ENCODE peak calls at places on chromosomes 6 and 20, in seven cellular contexts. S is HTR-8/SVneo; F is ascending aorta; T is ELR; D is GOT3; A is lower lobe of right lung; X is stimulated activated CD4-positive, alpha-beta T cell treated with anti-CD3 and anti-CD28 coated beads, Interleukin-2, amount 100 ng/mL, for 48 hours. V is an unnamed sample.

GRCh38 chr6:110271732-110272022 is 86.5 kb downstream of the METTL24 start:
- DNase-seq in X (no peak), D (no peak), S (no peak), F (no peak), T (no peak), A (no peak), V (no peak)

GRCh38 chr6:4103929-4104328 is 25.0 kb upstream of the FAM217A start:
- DNase-seq in X (no peak), F (no peak), S (no peak), A (no peak), T (peak), D (no peak), V (no peak)

GRCh38 chr6:85594197-85594930 is 706 bp upstream of the SNX14 start:
- DNase-seq in T (peak), A (no peak), X (no peak), F (no peak), S (no peak), D (no peak), V (no peak)

GRCh38 chr6:73580247-73581149 is 59.7 kb upstream of the EEF1A1 start:
- DNase-seq in S (peak), X (peak), A (peak), D (peak), F (peak), T (peak), V (peak)

GRCh38 chr20:34968020-34968775 is 12.5 kb downstream of the MYH7B start:
- DNase-seq in D (no peak), T (no peak), A (no peak), F (no peak), X (no peak), S (no peak), V (no peak)

GRCh38 chr6:170167657-170168159 is 123.2 kb downstream of the DLL1 start:
- DNase-seq in A (peak), S (no peak), F (no peak), T (no peak), X (no peak), D (no peak), V (no peak)

GRCh38 chr20:19830351-19830750 is 72.3 kb downstream of the RIN2 start:
- DNase-seq in F (no peak), A (no peak), X (no peak), D (no peak), T (peak), S (no peak), V (no peak)

GRCh38 chr6:6414946-6415345 is 94.5 kb upstream of the F13A1 start:
- DNase-seq in S (no peak), F (no peak), X (no peak), A (no peak), T (no peak), D (no peak), V (no peak)

GRCh38 chr6:25788305-25788922 is 33.9 kb downstream of the SLC17A4 start:
- DNase-seq in S (no peak), X (peak), F (no peak), D (no peak), A (peak), T (peak), V (peak)

GRCh38 chr20:20664795-20665194 is 47.6 kb downstream of the RALGAPA2 start:
- DNase-seq in A (no peak), D (no peak), S (peak), T (peak), F (no peak), X (no peak), V (no peak)

GRCh38 chr20:57738484-57738883 is 28.7 kb upstream of the PMEPA1 start:
- DNase-seq in A (peak), F (no peak), T (no peak), X (no peak), S (peak), D (no peak), V (no peak)

GRCh38 chr6:122792796-122793195 is 3.7 kb downstream of the SMPDL3A start:
- DNase-seq in F (no peak), D (no peak), S (no peak), A (no peak), X (no peak), T (no peak), V (no peak)

GRCh38 chr6:167103041-167103816 is 19.7 kb upstream of the CCR6 start:
- DNase-seq in D (no peak), A (no peak), X (no peak), S (no peak), F (no peak), T (no peak), V (no peak)

GRCh38 chr20:44532981-44533331 is 11.1 kb upstream of the SERINC3 start:
- DNase-seq in S (no peak), F (no peak), T (peak), D (no peak), X (no peak), A (no peak), V (no peak)

GRCh38 chr6:27688014-27688586 is 215.2 kb upstream of the ZNF184 start:
- DNase-seq in X (peak), D (peak), T (peak), S (peak), F (peak), A (peak), V (peak)

GRCh38 chr6:157249756-157250155 is 73.6 kb downstream of the TMEM242 start:
- DNase-seq in T (no peak), A (no peak), D (no peak), X (no peak), F (no peak), S (no peak), V (no peak)

GRCh38 chr6:136149311-136149710 is 100.8 kb downstream of the MTFR2 start:
- DNase-seq in D (no peak), S (no peak), X (no peak), A (no peak), F (no peak), T (no peak), V (no peak)

GRCh38 chr20:9200196-9200595 is 131.3 kb downstream of the PLCB4 start:
- DNase-seq in A (no peak), D (no peak), X (no peak), T (peak), F (no peak), S (no peak), V (no peak)

GRCh38 chr20:44543345-44543744 is 21.5 kb upstream of the SERINC3 start:
- DNase-seq in T (no peak), S (no peak), X (no peak), F (no peak), A (no peak), D (no peak), V (no peak)

GRCh38 chr6:116012471-116012949 is 48.2 kb downstream of the FRK start:
- DNase-seq in D (no peak), S (no peak), T (no peak), X (no peak), F (no peak), A (no peak), V (no peak)

GRCh38 chr6:5109436-5109835 is 24.3 kb downstream of the PPP1R3G start:
- DNase-seq in A (no peak), S (no peak), F (no peak), D (no peak), T (no peak), X (no peak), V (no peak)

GRCh38 chr6:28117386-28118050 is 6.9 kb upstream of the ZSCAN16 start:
- DNase-seq in T (peak), A (no peak), X (no peak), F (no peak), D (no peak), S (no peak), V (no peak)

GRCh38 chr20:61288331-61288784 is 36.3 kb downstream of the CDH4 start:
- DNase-seq in F (no peak), S (no peak), T (no peak), A (no peak), D (no peak), X (no peak), V (no peak)

GRCh38 chr20:35618372-35619131 is 2.9 kb downstream of the SPAG4 start:
- DNase-seq in D (no peak), F (no peak), S (peak), X (peak), A (peak), T (peak), V (no peak)

GRCh38 chr6:159761135-159761872 is 541 bp upstream of the ACAT2 start:
- DNase-seq in A (peak), T (peak), F (no peak), D (no peak), S (no peak), X (peak), V (peak)

GRCh38 chr6:106439459-106439858 is 78.9 kb downstream of the CRYBG1 start:
- DNase-seq in A (no peak), X (no peak), F (no peak), S (no peak), D (no peak), T (peak), V (no peak)

GRCh38 chr6:168149015-168149414 is 70.0 kb upstream of the FRMD1 start:
- DNase-seq in T (no peak), F (no peak), S (no peak), X (no peak), D (no peak), A (no peak), V (no peak)

GRCh38 chr20:775679-776135 is 7.4 kb upstream of the SLC52A3 start:
- DNase-seq in F (no peak), S (no peak), D (no peak), T (no peak), X (no peak), A (no peak), V (no peak)

GRCh38 chr6:144912474-144912873 is 627.3 kb downstream of the UTRN start:
- DNase-seq in A (no peak), T (peak), D (no peak), X (no peak), S (peak), F (no peak), V (no peak)

GRCh38 chr20:20530428-20531151 is 162.7 kb downstream of the INSM1 start:
- DNase-seq in F (no peak), S (no peak), D (no peak), A (no peak), T (no peak), X (no peak), V (no peak)

GRCh38 chr6:152301806-152302568 is 335.2 kb downstream of the SYNE1 start:
- DNase-seq in S (peak), A (peak), T (peak), X (peak), D (peak), F (peak), V (peak)